ENCODE peak calls at places on chromosome 17, in six cellular contexts. L is NCI-H345, A is HEK293T, C is NCI-H460, Q is C1 segment of cervical spinal cord, N is nephron progenitor cell. F is an unnamed sample.

GRCh38 chr17:38752119-38752929 is at the start of gene PSMB3:
- DNase-seq in A (peak), N (peak), L (peak), Q (peak), C (peak), F (peak)

GRCh38 chr17:58329808-58330543 is 1.4 kb upstream of the TSPOAP1 start:
- DNase-seq in N (no peak), Q (no peak), L (no peak), A (no peak), C (no peak), F (peak)

GRCh38 chr17:50527155-50527762 is 5.3 kb upstream of the EPN3 start:
- DNase-seq in N (no peak), A (no peak), Q (no peak), L (no peak), C (no peak), F (no peak)

GRCh38 chr17:3935140-3935542 is 18.9 kb upstream of the P2RX1 start:
- DNase-seq in C (peak), N (peak), L (peak), Q (no peak), A (peak), F (peak)

GRCh38 chr17:65154770-65155589 is 17.8 kb downstream of the RGS9 start:
- DNase-seq in A (no peak), Q (no peak), L (no peak), N (no peak), C (no peak), F (no peak)

GRCh38 chr17:63589646-63590045 is 11.0 kb upstream of the TACO1 start:
- DNase-seq in N (no peak), C (no peak), A (no peak), L (no peak), Q (no peak), F (no peak)

GRCh38 chr17:35988164-35988563 is 1.6 kb upstream of the CCL14 start:
- DNase-seq in L (no peak), A (no peak), N (no peak), Q (no peak), C (no peak), F (no peak)

GRCh38 chr17:31442860-31443259 is 51.4 kb downstream of the RAB11FIP4 start:
- DNase-seq in Q (no peak), C (no peak), A (no peak), N (no peak), L (no peak), F (no peak)

GRCh38 chr17:49817993-49818392 is 29.5 kb downstream of the KAT7 start:
- DNase-seq in A (no peak), Q (no peak), N (no peak), L (no peak), C (no peak), F (no peak)

GRCh38 chr17:39835038-39835786 is 28.9 kb downstream of the IKZF3 start:
- DNase-seq in A (no peak), L (no peak), N (no peak), C (no peak), Q (no peak), F (no peak)

GRCh38 chr17:51537996-51538550 is 277.7 kb downstream of the UTP18 start:
- DNase-seq in Q (no peak), C (no peak), N (no peak), A (no peak), L (no peak), F (no peak)

GRCh38 chr17:48498168-48498840 is 32.5 kb downstream of the HOXB1 start:
- DNase-seq in A (no peak), C (no peak), N (no peak), L (peak), Q (no peak), F (no peak)

GRCh38 chr17:49708515-49709161 is 874 bp upstream of the SLC35B1 start:
- DNase-seq in L (no peak), Q (no peak), N (no peak), C (no peak), A (no peak), F (no peak)

GRCh38 chr17:46962374-46962790 is 16.7 kb downstream of the RPRML start:
- DNase-seq in N (no peak), C (no peak), L (no peak), A (no peak), Q (no peak), F (no peak)

GRCh38 chr17:37741334-37742113 is 3.3 kb downstream of the HNF1B start:
- DNase-seq in Q (no peak), A (no peak), C (no peak), L (peak), N (no peak), F (peak)

GRCh38 chr17:77728022-77728671 is 230.4 kb upstream of the TNRC6C start:
- DNase-seq in C (no peak), A (no peak), Q (no peak), N (no peak), L (peak), F (no peak)

GRCh38 chr17:40516581-40517285 is 15.3 kb upstream of the TNS4 start:
- DNase-seq in C (no peak), L (no peak), N (no peak), Q (no peak), A (no peak), F (peak)

GRCh38 chr17:21012736-21013135 is 30.1 kb downstream of the USP22 start:
- DNase-seq in C (no peak), A (no peak), Q (no peak), N (no peak), L (no peak), F (no peak)

GRCh38 chr17:66711936-66712335 is 123.0 kb upstream of the CACNG5 start:
- DNase-seq in Q (no peak), C (peak), N (no peak), L (peak), A (no peak), F (no peak)

GRCh38 chr17:48545022-48545376 is at the start of gene HOXB2:
- DNase-seq in Q (peak), C (no peak), A (peak), L (peak), N (peak), F (no peak)

GRCh38 chr17:74712301-74712700 is 422 bp downstream of the CD300LF start:
- DNase-seq in L (no peak), C (no peak), N (no peak), Q (no peak), A (no peak), F (no peak)